ENCODE peak calls at places on chromosomes 2 and 18, in four cellular contexts. Z is HepG2, R is WTC11, Y is GM12878. C is an unnamed sample.
A peak's percentile ranks its signal among the peaks of the same experiment; 100 is the strongest.

GRCh38 chr2:229980440-229981184 is 58.3 kb downstream of the FBXO36 start:
- DNase-seq in Y (peak; percentile 17), Z (no peak), R (peak; percentile 13), C (peak; percentile 41)

GRCh38 chr2:165469417-165469816 is at the start of gene CSRNP3:
- DNase-seq in Z (peak; percentile 42), R (peak; percentile 60), Y (no peak), C (no peak)

GRCh38 chr2:10469955-10470568 is 21.9 kb upstream of the ODC1 start:
- DNase-seq in R (no peak), Y (no peak), Z (no peak), C (no peak)

GRCh38 chr2:12577086-12577485 is 139.7 kb upstream of the TRIB2 start:
- DNase-seq in R (no peak), Y (no peak), Z (no peak), C (no peak)

GRCh38 chr2:4502230-4502843 is 799.0 kb downstream of the DCDC2C start:
- DNase-seq in Z (no peak), R (no peak), Y (no peak), C (no peak)

GRCh38 chr18:46917108-46917807 is at the start of the genes KATNAL2 and PIAS2:
- DNase-seq in Z (peak; percentile 24), Y (no peak), R (peak; percentile 76), C (peak; percentile 85)

GRCh38 chr2:52611757-52612156 is 1155.8 kb upstream of the CHAC2 start:
- DNase-seq in Z (no peak), Y (no peak), R (no peak), C (no peak)

GRCh38 chr2:171553236-171553635 is 31.0 kb downstream of the CYBRD1 start:
- DNase-seq in Z (peak; percentile 13), Y (no peak), R (no peak), C (no peak)

GRCh38 chr2:1556776-1557466 is 143.7 kb downstream of the TPO start:
- DNase-seq in R (no peak), Z (peak; percentile 64), Y (no peak), C (no peak)

GRCh38 chr2:211347328-211347727 is 790.9 kb downstream of the CPS1 start:
- DNase-seq in Y (no peak), R (peak; percentile 33), Z (peak; percentile 2), C (no peak)

GRCh38 chr2:204984421-204984925 is 439.2 kb downstream of the PARD3B start:
- DNase-seq in R (no peak), Z (no peak), Y (no peak), C (no peak)

GRCh38 chr2:86825728-86826386 is 35.1 kb upstream of the CD8A start:
- DNase-seq in Y (no peak), Z (no peak), R (no peak), C (no peak)

GRCh38 chr2:224401641-224402342 is at the start of gene FAM124B:
- DNase-seq in R (no peak), Y (no peak), Z (no peak), C (peak; percentile 49)

GRCh38 chr2:60071427-60071826 is 482.0 kb downstream of the BCL11A start:
- DNase-seq in Y (no peak), Z (no peak), R (no peak), C (no peak)

GRCh38 chr2:24228470-24228869 is 53.6 kb downstream of the FAM228A start:
- DNase-seq in Y (no peak), Z (peak; percentile 35), R (no peak), C (no peak)

DNA sequence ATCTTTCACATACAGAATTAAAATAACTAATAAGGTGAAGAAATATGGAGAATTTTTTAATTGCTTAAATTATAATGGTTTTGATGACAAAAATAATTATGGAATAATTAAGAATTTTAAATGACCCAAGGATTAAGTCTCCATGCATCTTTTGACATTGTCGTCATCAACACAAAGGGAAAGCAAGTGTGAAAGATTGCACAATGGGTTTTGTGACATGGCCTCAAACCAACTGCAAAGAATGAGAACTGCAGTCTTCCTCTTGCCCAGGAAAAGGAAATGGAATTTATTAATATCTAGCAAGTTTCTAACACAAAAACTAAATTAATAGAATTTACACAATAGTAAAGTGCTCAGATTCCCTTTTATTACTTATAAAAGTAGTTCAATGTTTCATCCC is 329.1 kb upstream of the PKDCC start:
- DNase-seq in Z (no peak), Y (no peak), R (no peak), C (no peak)
- TF ChIP-seq CREM in Z (no peak), Y (no peak), R (no peak), C (no peak)

GRCh38 chr2:236501531-236501930 is 68.1 kb upstream of the ACKR3 start:
- DNase-seq in Y (no peak), Z (no peak), R (no peak), C (no peak)

GRCh38 chr2:236501026-236501425 is 68.6 kb upstream of the ACKR3 start:
- DNase-seq in Z (no peak), Y (no peak), R (no peak), C (no peak)

GRCh38 chr2:236499691-236500573 is 69.7 kb upstream of the ACKR3 start:
- DNase-seq in Z (no peak), R (no peak), Y (no peak), C (no peak)

GRCh38 chr2:236496311-236496710 is 73.3 kb upstream of the ACKR3 start:
- DNase-seq in R (no peak), Z (no peak), Y (no peak), C (no peak)

GRCh38 chr2:236498369-236498768 is 71.3 kb upstream of the ACKR3 start:
- DNase-seq in R (no peak), Y (no peak), Z (no peak), C (no peak)
- TF ChIP-seq TCF7 in R (no peak), Y (no peak), Z (no peak), C (no peak)

GRCh38 chr2:240932001-240932723 is 26.0 kb downstream of the CROCC2 start:
- DNase-seq in R (peak; percentile 7), Z (no peak), Y (no peak), C (no peak)

GRCh38 chr2:240933966-240934700 is 28.0 kb downstream of the CROCC2 start:
- DNase-seq in Y (no peak), R (peak; percentile 9), Z (no peak), C (no peak)

GRCh38 chr2:240934701-240935100 is 28.6 kb downstream of the CROCC2 start:
- DNase-seq in Z (no peak), Y (no peak), R (peak; percentile 11), C (no peak)

GRCh38 chr2:240932724-240933047 is 26.6 kb downstream of the CROCC2 start:
- DNase-seq in R (peak; percentile 6), Y (no peak), Z (no peak), C (no peak)

DNA sequence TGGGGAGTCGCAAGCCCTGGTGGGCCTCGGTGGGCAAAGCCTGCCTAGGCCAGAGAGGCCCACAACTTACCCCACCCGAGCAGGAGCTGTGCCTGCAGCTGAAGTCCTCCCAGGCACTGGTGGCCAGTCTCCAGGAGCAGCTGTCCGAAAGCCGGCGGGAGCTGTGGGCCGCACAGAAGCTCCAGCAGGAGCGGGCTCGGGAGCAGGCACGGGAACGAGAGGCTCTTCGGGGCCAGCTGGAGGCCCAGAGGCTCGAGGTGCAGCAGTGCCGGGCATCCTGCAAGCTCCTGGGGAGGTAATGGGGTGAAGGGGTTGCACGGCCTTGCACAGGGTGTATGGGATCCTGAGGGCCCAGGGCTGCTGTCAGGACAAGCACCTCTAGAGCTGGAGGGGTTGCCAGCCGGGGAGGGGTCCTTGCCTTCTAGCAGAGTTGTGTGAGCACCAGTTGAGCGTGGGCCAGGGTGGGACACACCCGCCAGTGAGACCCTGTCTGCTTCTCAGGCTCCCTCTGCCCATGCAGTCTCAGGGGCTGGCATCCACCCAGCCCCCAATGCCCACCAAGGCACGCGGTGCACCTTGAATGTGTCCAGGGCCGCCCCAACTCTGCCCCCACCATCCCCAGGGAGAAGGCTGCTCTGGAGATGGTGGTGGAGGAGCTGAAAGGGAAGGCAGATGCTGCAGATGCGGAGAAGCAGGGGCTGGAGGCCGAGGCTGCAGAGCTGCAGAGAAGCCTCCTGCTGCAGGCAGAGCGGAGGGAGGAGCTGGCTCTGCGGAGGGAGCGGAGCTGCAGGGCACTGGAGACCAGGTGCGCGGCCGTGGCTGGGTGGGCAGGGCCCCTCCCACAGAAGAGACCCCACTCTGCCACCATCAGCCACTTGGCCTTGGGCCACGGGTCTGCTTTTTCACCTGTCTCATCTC is 27.2 kb downstream of the CROCC2 start:
- DNase-seq in Z (no peak), R (peak; percentile 10), Y (no peak), C (no peak)
- TF ChIP-seq CREM in Z (no peak), R (no peak), Y (no peak), C (no peak)

DNA sequence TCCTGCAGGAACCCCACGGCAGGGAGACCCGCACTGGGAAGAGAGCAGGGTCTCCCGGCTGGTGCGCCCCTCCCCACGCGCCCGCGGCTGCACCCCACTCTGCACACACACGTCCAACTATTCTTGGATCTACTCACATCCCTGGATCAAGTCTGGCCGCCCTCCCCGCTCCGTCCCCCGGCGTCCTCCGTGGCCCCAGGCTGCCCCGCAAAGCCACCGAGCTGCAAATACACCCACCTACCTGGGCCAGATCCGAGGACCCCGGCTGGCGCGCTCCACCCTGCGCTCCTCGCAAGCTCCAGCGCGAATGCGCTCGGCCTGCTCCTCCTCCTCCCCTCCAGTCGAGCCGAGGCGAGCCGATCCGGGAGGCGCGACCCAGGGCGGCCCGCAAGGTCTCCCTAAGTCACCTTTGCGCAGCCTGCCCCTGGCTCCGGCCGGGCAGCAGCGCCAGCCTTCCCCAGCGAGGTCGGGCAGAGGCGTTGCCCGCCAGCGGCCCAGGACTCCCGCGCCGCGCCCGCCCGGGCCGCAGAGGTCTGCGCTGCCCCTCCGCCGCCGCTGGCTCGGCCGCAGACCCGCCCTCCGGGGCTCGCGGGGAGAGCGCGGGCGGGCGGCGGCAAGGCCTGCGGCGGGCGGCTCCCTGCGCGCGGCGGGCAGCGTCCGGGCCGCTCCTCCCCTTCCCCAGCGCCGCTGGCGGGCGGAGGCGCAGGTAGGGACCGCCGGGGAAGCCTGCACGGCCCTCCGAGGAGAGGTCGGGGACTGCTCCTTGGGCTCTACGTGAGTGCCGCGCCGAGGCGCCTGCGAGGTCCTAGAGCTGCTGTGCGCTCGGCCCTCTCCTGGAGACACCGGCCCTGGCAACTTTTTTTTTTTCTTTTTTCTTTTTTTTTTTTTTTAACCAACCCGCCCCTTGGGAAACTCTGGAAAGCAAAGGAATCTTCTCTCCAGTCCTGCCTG is 126.0 kb downstream of the OSBPL1A start:
- DNase-seq in Y (no peak), Z (peak; percentile 4), R (peak; percentile 88), C (no peak)
- TF ChIP-seq TCF7 in Y (no peak), Z (no peak), R (no peak), C (no peak)

DNA sequence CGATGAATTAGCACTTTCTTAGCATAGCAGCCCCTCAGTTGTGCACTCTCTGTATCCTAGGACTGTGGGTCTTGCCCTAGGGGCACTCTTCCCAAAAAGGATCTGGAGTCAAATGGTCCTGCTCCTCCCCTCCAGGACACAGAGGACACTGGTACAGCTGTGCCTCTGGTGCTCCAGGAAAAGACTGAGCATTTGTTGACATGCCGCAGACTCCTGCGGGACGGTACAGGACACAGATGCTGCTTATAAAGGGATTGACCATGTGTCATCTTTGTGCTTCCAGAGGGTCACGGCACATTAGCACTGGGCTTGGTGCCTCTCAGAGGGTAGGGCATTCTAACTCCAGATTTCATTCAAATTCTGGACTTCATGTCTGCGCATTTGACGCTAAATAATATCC is 110.5 kb downstream of the KLF7 start:
- DNase-seq in Y (no peak), R (no peak), Z (no peak), C (no peak)
- TF ChIP-seq CREM in Y (no peak), R (no peak), Z (no peak), C (no peak)

DNA sequence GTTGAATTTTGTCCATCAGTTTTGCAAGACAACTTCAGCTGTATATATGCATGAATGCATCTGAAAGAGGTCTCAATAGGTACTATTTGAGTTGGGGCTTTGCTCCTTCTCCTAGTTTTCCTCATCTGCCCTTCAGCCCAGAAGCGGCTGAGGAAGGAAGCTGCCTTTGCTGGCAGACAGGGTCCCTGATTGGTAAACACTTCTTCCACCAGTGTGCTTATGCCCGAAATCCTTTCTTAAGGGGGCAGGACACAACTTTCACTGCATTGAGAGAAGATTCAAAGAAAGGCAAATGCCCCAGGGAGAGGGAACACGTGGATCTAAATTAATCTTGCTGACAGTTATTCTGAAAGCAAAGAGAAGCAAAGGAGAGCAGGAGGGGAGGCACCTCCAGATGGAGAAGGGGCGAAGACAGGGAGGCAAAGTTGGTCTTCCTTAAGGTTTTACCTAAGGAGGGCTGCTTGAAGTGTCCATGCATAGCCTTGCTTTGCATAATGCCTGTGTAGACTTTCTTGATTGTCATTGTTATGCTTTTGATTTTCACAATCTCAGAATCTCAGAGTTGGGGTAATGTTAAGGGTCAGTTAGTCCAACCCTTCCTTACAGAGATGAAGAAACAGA is 92.2 kb upstream of the EFEMP1 start:
- DNase-seq in R (peak; percentile 14), Z (no peak), Y (no peak), C (no peak)
- TF ChIP-seq TCF7 in R (no peak), Z (no peak), Y (no peak), C (no peak)

C was measured in K562.